ENCODE peak calls at places on chromosomes 12 and 14, in six cellular contexts. T is fibroblast of lung, K is endodermal cell, V is HCT116, H is DND-41, Z is IMR-90. G is an unnamed sample.
A peak's percentile ranks its signal among the peaks of the same experiment; 100 is the strongest.

GRCh38 chr12:118061876-118062791 is 1.2 kb upstream of the WSB2 start:
- DNase-seq in T (peak; percentile 70), K (peak; percentile 88), V (no peak), H (peak; percentile 44), Z (peak; percentile 58), G (peak; percentile 82)

GRCh38 chr14:35944847-35945246 is 118.7 kb downstream of the BRMS1L start:
- DNase-seq in T (no peak), K (peak; percentile 86), V (peak; percentile 64), H (peak; percentile 29), Z (no peak), G (no peak)

GRCh38 chr12:124681779-124682391 is 114.5 kb upstream of the NCOR2 start:
- DNase-seq in T (peak; percentile 84), K (peak; percentile 71), V (no peak), H (no peak), Z (peak; percentile 95), G (peak; percentile 62)

GRCh38 chr14:36462890-36463289 is 57.1 kb downstream of the NKX2-1 start:
- DNase-seq in T (no peak), K (no peak), V (no peak), H (no peak), Z (no peak), G (no peak)

GRCh38 chr12:112170376-112170775 is 45.0 kb downstream of the TRAFD1 start:
- DNase-seq in T (no peak), K (peak; percentile 73), V (no peak), H (peak; percentile 34), Z (no peak), G (no peak)

GRCh38 chr14:93039649-93040315 is 75.9 kb downstream of the ITPK1 start:
- DNase-seq in T (no peak), K (no peak), V (no peak), H (no peak), Z (no peak), G (no peak)

GRCh38 chr12:98401427-98401826 is 114.0 kb upstream of the TMPO start:
- DNase-seq in T (no peak), K (no peak), V (no peak), H (no peak), Z (no peak), G (peak; percentile 75)

GRCh38 chr12:22283006-22283506 is 51.5 kb downstream of the ST8SIA1 start:
- DNase-seq in T (peak; percentile 92), K (no peak), V (no peak), H (no peak), Z (peak; percentile 85), G (no peak)

GRCh38 chr12:121911824-121912585 is 6.4 kb upstream of the CFAP251 start:
- DNase-seq in T (no peak), K (peak; percentile 36), V (no peak), H (no peak), Z (no peak), G (no peak)

GRCh38 chr12:80937391-80938238 is at the start of gene LIN7A:
- DNase-seq in T (peak; percentile 46), K (peak; percentile 92), V (no peak), H (no peak), Z (peak; percentile 31), G (peak; percentile 81)

GRCh38 chr14:104187931-104188726 is 49.7 kb downstream of the KIF26A start:
- DNase-seq in T (no peak), K (peak; percentile 78), V (no peak), H (no peak), Z (no peak), G (no peak)

GRCh38 chr14:67461341-67461985 is 27.1 kb downstream of the TMEM229B start:
- DNase-seq in T (no peak), K (peak; percentile 31), V (no peak), H (no peak), Z (peak; percentile 27), G (no peak)

GRCh38 chr12:114013601-114014345 is 47.6 kb upstream of the RBM19 start:
- DNase-seq in T (peak; percentile 5), K (peak; percentile 91), V (peak; percentile 31), H (peak; percentile 4), Z (peak; percentile 37), G (no peak)

GRCh38 chr12:46386360-46386867 is 13.8 kb upstream of the SLC38A2 start:
- DNase-seq in T (peak; percentile 98), K (no peak), V (no peak), H (no peak), Z (peak; percentile 98), G (no peak)
- H3K27ac ChIP-seq in T (peak overlapping the region; percentile 98), K (no peak overlapping the region), V (peak overlapping the region; percentile 94), H (no peak overlapping the region), Z (peak overlapping the region; percentile 100), G (peak overlapping the region; percentile 66)

GRCh38 chr14:81478446-81478845 is 55.2 kb downstream of the SEL1L start:
- DNase-seq in T (no peak), K (no peak), V (no peak), H (no peak), Z (no peak), G (no peak)

GRCh38 chr14:81485372-81485771 is 48.3 kb downstream of the SEL1L start:
- DNase-seq in T (no peak), K (no peak), V (no peak), H (no peak), Z (no peak), G (no peak)

GRCh38 chr14:81474685-81475324 is 58.8 kb downstream of the SEL1L start:
- DNase-seq in T (no peak), K (no peak), V (no peak), H (no peak), Z (no peak), G (no peak)

GRCh38 chr14:81476816-81477215 is 56.8 kb downstream of the SEL1L start:
- DNase-seq in T (no peak), K (no peak), V (no peak), H (no peak), Z (no peak), G (no peak)

DNA sequence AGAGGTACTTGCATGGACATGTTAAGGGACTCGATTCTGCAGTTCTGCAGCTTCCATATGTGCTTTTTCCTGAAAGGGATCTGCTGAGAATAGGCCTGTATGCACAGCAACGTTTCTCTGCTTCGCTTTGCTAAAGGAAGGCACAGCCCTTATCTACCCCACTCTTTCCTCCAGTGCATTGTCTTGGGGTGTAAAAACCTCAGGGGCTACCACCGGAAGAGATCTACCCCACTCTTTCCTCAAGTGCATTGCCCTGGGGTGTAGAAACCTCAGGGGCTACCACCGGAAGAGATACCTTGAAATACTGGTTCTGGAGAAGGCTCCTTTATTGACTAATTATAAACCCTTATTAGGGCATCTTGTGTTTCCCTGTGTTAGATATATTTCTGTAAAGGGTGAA is 52.9 kb downstream of the SEL1L start:
- DNase-seq in T (no peak), K (no peak), V (no peak), H (no peak), Z (no peak), G (no peak)
- H3K9ac ChIP-seq in T (no peak overlapping the region), K (no peak overlapping the region), V (no peak overlapping the region), H (no peak overlapping the region), Z (no peak overlapping the region), G (no peak overlapping the region)

GRCh38 chr12:24760162-24760561 is 188.7 kb downstream of the BCAT1 start:
- DNase-seq in T (no peak), K (no peak), V (no peak), H (no peak), Z (no peak), G (no peak)
- H3K27ac ChIP-seq in T (no peak overlapping the region), K (peak overlapping the region; percentile 69), V (no peak overlapping the region), H (no peak overlapping the region), Z (no peak overlapping the region), G (no peak overlapping the region)

GRCh38 chr14:63652406-63652805 is 10.7 kb upstream of the WDR89 start:
- DNase-seq in T (no peak), K (no peak), V (no peak), H (no peak), Z (no peak), G (no peak)
- H3K9ac ChIP-seq in T (no peak overlapping the region), K (no peak overlapping the region), V (no peak overlapping the region), H (no peak overlapping the region), Z (no peak overlapping the region), G (no peak overlapping the region)

DNA sequence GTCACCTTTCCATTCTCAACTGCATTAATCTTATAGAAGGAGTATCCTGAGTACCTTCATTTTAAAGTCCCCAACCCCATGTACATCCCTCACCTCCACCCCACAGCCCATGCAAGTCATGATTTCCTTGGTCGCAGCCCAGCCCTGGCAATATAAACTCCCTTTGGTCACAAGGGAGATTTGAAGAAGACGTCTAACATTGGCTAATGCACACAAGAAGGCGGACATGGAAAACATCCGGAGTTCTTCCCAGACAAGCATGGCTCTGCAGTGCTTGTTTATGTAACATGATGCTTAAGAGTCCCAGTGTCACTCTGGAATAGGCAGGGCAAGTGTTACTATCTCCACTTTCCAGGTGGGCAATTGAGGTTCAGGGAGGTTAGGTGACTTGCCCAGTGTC is 277.6 kb downstream of the DPF3 start:
- DNase-seq in T (no peak), K (no peak), V (no peak), H (no peak), Z (peak; percentile 91), G (no peak)
- H3K27ac ChIP-seq in T (no peak overlapping the region), K (no peak overlapping the region), V (no peak overlapping the region), H (no peak overlapping the region), Z (peak overlapping the region; percentile 63), G (no peak overlapping the region)

GRCh38 chr12:14216405-14217294 is 148.8 kb upstream of the ATF7IP start:
- DNase-seq in T (peak; percentile 16), K (no peak), V (no peak), H (peak; percentile 51), Z (peak; percentile 17), G (no peak)
- H3K9ac ChIP-seq in T (no peak overlapping the region), K (no peak overlapping the region), V (no peak overlapping the region), H (peak overlapping the region; percentile 44), Z (peak overlapping the region; percentile 33), G (peak overlapping the region; percentile 46)

DNA sequence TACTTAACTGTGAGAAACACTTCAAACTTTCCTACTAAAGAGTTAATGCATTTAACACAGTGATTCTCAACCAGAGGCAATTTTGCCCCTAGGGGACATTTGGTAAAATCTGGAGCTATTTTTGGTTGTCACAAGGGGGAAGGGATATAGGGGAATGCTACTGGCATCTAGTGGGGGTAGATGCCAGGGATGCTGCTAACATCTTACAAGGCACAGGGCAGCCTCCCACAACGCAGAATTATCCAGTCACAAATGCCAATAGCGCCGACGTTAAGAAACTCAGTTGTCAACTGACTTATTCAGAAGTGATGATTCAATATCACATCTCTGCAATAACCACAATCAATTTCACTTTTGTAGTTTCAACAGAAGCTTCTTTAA is 2.0 kb downstream of the EEA1 start:
- DNase-seq in T (peak; percentile 38), K (peak; percentile 61), V (no peak), H (peak; percentile 23), Z (peak; percentile 28), G (no peak)
- H3K27ac ChIP-seq in T (peak overlapping the region; percentile 87), K (no peak overlapping the region), V (no peak overlapping the region), H (peak overlapping the region; percentile 93), Z (peak overlapping the region; percentile 19), G (peak overlapping the region; percentile 45)

DNA sequence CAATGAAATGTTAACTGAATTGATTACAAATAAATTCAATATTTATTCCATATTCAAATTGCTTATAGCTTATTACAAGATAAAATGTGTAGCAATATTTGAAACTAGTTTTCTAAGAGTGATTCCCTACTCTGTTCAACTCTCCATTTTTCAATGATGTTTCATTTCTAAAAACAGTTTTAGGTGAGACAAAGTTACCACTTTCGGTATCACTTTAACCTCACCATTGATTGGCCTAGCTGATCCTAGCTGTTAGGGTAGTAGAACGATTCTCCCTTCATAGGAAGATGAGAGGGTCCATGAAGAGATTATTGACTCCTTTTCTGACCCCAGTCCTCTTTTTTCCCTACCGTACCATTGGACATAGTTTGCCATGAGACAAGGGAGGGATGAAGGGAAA is 373.3 kb downstream of the PRKD1 start:
- DNase-seq in T (no peak), K (no peak), V (no peak), H (no peak), Z (no peak), G (no peak)
- H3K9ac ChIP-seq in T (no peak overlapping the region), K (no peak overlapping the region), V (no peak overlapping the region), H (no peak overlapping the region), Z (no peak overlapping the region), G (no peak overlapping the region)

GRCh38 chr14:96039633-96040311 is 610 bp downstream of the C14orf132 start:
- DNase-seq in T (peak; percentile 27), K (peak; percentile 83), V (no peak), H (no peak), Z (peak; percentile 16), G (no peak)
- H3K27ac ChIP-seq in T (peak overlapping the region; percentile 80), K (peak overlapping the region; percentile 81), V (peak overlapping the region; percentile 69), H (no peak overlapping the region), Z (peak overlapping the region; percentile 68), G (no peak overlapping the region)

G was measured in kidney.